ENCODE peak calls at places on chromosomes 5 and 9, in seven cellular contexts. C is GM23338, V is iPS DF 6.9, Y is stomach, F is breast epithelium, R is OCI-LY7, X is kidney. O is an unnamed sample. For H3K4me1, the result is how much of the 10 kb centered on the place peaks cover.

GRCh38 chr5:177478711-177479646 is 5.5 kb upstream of the DBN1 start:
- DNase-seq in C (no peak), V (no peak), Y (peak), F (peak), R (no peak), X (peak), O (peak)

GRCh38 chr9:109981091-109981490 is 201.1 kb downstream of the PALM2AKAP2 start:
- DNase-seq in C (no peak), V (no peak), Y (no peak), F (no peak), R (no peak), X (no peak), O (no peak)

GRCh38 chr5:144538845-144539244 is 368.2 kb downstream of the KCTD16 start:
- DNase-seq in C (no peak), V (no peak), Y (no peak), F (no peak), R (no peak), X (no peak), O (no peak)

GRCh38 chr9:2602704-2603116 is 18.9 kb upstream of the VLDLR start:
- DNase-seq in C (no peak), V (no peak), Y (no peak), F (no peak), R (no peak), X (no peak), O (no peak)

GRCh38 chr5:14440598-14441401 is 140.8 kb upstream of the OTULINL start:
- DNase-seq in C (no peak), V (no peak), Y (no peak), F (peak), R (no peak), X (peak), O (peak)

GRCh38 chr5:126995039-126995438 is 35.3 kb downstream of the MARCHF3 start:
- DNase-seq in C (no peak), V (no peak), Y (no peak), F (no peak), R (no peak), X (no peak), O (no peak)

GRCh38 chr5:76152161-76152560 is 69.0 kb downstream of the SV2C start:
- DNase-seq in C (no peak), V (no peak), Y (no peak), F (no peak), R (no peak), X (no peak), O (no peak)

GRCh38 chr5:170353011-170353890 is 35.9 kb downstream of the KCNMB1 start:
- DNase-seq in C (peak), V (no peak), Y (no peak), F (no peak), R (no peak), X (no peak), O (no peak)

GRCh38 chr5:135135530-135136201 is 101.6 kb upstream of the PITX1 start:
- DNase-seq in C (no peak), V (no peak), Y (peak), F (no peak), R (no peak), X (peak), O (no peak)

GRCh38 chr5:151751091-151751490 is 7.3 kb downstream of the ATOX1 start:
- DNase-seq in C (no peak), V (no peak), Y (no peak), F (no peak), R (no peak), X (no peak), O (no peak)
- H3K4me1 ChIP-seq in C (under half), V (under half), Y (under half), F (under half), R (under half), X (under half), O (under half)

GRCh38 chr5:139298242-139298641 is 4.7 kb downstream of the MATR3 start:
- DNase-seq in C (no peak), V (no peak), Y (no peak), F (no peak), R (no peak), X (no peak), O (no peak)

GRCh38 chr5:139299477-139299876 is 5.9 kb downstream of the MATR3 start:
- DNase-seq in C (no peak), V (no peak), Y (no peak), F (no peak), R (no peak), X (no peak), O (no peak)

GRCh38 chr5:139306197-139306596 is 12.7 kb downstream of the MATR3 start:
- DNase-seq in C (no peak), V (no peak), Y (no peak), F (no peak), R (no peak), X (no peak), O (no peak)

GRCh38 chr5:139304391-139305324 is 11.1 kb downstream of the MATR3 start:
- DNase-seq in C (no peak), V (no peak), Y (no peak), F (no peak), R (no peak), X (no peak), O (no peak)

DNA sequence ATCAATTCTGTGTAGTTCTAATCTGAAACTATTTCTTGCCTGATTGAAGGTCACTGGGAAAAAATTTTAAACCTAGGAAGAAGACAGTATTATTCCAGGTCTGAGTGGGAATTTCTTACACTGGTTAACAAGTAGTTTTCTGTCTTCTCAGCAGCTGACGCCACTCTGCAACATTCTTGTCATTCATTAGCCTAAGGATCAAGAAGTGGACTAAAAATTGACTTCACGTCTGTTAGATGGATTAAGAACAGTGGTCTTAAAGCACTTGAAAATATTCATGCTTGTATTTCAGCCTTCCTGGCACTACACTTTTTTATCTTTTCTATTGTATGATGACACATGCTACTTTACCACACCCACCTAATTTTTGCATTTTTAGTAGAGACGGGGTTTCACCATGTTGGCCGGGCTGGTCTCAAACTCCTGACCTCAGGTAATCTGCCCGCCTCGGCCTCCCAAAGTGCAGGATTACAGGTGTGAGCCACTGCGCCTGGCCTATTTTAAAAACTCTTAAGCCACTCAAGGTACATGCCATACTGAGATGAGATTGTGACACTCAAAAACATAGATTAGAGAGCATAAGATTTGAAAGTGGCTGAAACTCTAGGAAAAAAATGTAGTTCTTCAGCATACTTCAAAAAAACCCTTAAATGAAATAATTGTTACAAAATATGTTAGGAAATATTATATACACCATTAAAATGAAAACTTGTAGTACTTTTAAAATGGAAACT is 8.4 kb downstream of the MATR3 start:
- DNase-seq in C (no peak), V (no peak), Y (no peak), F (no peak), R (no peak), X (no peak), O (no peak)
- H3K4me1 ChIP-seq in C (half or more), V (under half), Y (half or more), F (under half), R (half or more), X (under half), O (under half)

GRCh38 chr5:4019841-4020240 is 424.2 kb downstream of the IRX1 start:
- DNase-seq in C (no peak), V (no peak), Y (no peak), F (no peak), R (no peak), X (no peak), O (no peak)
- H3K4me1 ChIP-seq in C (under half), V (under half), Y (under half), F (under half), R (under half), X (under half), O (under half)

DNA sequence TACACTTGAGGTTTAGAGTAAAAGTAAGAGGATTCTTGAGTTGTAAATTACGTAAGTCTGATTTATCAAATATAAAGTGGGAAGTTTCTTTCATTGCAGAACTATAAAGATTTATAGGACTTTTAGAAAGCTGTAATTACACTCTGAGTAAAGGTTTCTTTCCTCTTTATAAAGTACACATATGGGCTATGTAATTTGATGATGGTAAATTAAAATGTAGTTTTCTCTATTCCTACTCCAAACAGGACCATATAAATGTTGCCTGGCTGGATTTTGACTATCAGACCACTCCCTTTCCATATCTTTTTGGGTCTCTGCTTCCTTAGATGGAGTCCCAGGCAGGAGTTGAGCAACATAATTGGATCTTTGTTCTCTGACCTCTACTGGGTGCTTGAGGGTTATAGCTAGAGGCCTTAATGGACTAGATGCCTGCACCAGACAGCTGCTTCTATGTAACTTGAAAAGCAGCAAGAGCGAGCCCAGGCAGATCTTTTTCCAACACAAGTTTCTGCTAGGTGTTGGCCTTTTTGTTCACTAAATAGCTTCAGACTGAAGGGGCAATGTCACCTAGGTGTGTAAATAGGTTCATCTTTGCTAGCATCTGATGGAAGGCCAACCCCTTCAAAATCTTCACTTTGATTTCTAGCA is 11.4 kb upstream of the TEX48 start:
- DNase-seq in C (no peak), V (no peak), Y (no peak), F (no peak), R (no peak), X (no peak), O (no peak)
- H3K4me1 ChIP-seq in C (under half), V (under half), Y (under half), F (under half), R (under half), X (under half), O (under half)

GRCh38 chr9:21674894-21675293 is 127.5 kb upstream of the MTAP start:
- DNase-seq in C (no peak), V (no peak), Y (no peak), F (no peak), R (no peak), X (no peak), O (no peak)

GRCh38 chr9:21672762-21673161 is 129.7 kb upstream of the MTAP start:
- DNase-seq in C (no peak), V (no peak), Y (no peak), F (no peak), R (no peak), X (no peak), O (no peak)

GRCh38 chr9:21668504-21668903 is 133.9 kb upstream of the MTAP start:
- DNase-seq in C (no peak), V (no peak), Y (no peak), F (peak), R (no peak), X (no peak), O (no peak)

GRCh38 chr9:21670374-21670773 is 132.1 kb upstream of the MTAP start:
- DNase-seq in C (no peak), V (no peak), Y (no peak), F (no peak), R (no peak), X (no peak), O (no peak)

GRCh38 chr9:21672140-21672539 is 130.3 kb upstream of the MTAP start:
- DNase-seq in C (peak), V (no peak), Y (no peak), F (no peak), R (no peak), X (no peak), O (no peak)
- H3K4me1 ChIP-seq in C (under half), V (under half), Y (under half), F (under half), R (under half), X (under half), O (under half)

GRCh38 chr5:109744261-109744660 is 54.5 kb downstream of the MAN2A1 start:
- DNase-seq in C (no peak), V (no peak), Y (no peak), F (no peak), R (no peak), X (no peak), O (no peak)

GRCh38 chr5:109741390-109741789 is 51.7 kb downstream of the MAN2A1 start:
- DNase-seq in C (peak), V (no peak), Y (no peak), F (no peak), R (no peak), X (no peak), O (no peak)

GRCh38 chr5:109743041-109743531 is 53.4 kb downstream of the MAN2A1 start:
- DNase-seq in C (no peak), V (no peak), Y (no peak), F (no peak), R (no peak), X (no peak), O (no peak)

GRCh38 chr5:109740329-109740728 is 50.6 kb downstream of the MAN2A1 start:
- DNase-seq in C (peak), V (no peak), Y (peak), F (peak), R (no peak), X (peak), O (no peak)

GRCh38 chr5:109743770-109744212 is 54.1 kb downstream of the MAN2A1 start:
- DNase-seq in C (peak), V (no peak), Y (no peak), F (no peak), R (no peak), X (no peak), O (no peak)
- H3K4me1 ChIP-seq in C (half or more), V (under half), Y (under half), F (under half), R (under half), X (under half), O (under half)

GRCh38 chr5:109849478-109850088 is 159.9 kb downstream of the MAN2A1 start:
- DNase-seq in C (no peak), V (no peak), Y (no peak), F (no peak), R (no peak), X (no peak), O (no peak)
- H3K4me1 ChIP-seq in C (under half), V (under half), Y (under half), F (under half), R (under half), X (under half), O (under half)

DNA sequence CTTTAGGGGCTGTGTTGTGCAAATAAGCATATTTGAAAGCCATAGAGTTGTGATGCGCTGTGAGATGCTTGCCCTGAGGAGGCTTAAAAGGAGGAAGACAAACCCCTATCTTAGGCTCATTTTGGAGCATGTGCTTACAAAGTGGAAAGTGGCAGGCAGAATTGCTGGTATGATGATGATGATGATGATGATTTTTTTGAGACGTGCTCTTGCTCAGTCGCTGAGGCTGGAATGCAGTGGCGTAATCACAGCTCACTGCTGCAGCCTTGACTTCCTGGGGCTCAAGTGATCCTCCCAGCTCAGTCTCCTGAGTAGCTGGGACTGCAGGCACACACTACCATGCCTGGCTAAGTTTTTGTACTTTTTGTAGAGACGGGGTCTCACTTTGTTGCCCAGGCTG is 1.7 kb downstream of the CNOT8 start:
- DNase-seq in C (peak), V (no peak), Y (no peak), F (no peak), R (peak), X (peak), O (no peak)
- H3K4me1 ChIP-seq in C (under half), V (under half), Y (half or more), F (under half), R (under half), X (under half), O (under half)

O was measured in heart left ventricle.